ENCODE peak calls at places on chromosome 6, in five cellular contexts. D, P, U, M and T are unnamed samples.

GRCh38 chr6:108570518-108570917 is 9.8 kb downstream of the FOXO3 start:
- DNase-seq in D (no peak), P (no peak), U (no peak), M (no peak), T (no peak)

GRCh38 chr6:4512101-4512500 is 264.1 kb upstream of the CDYL start:
- DNase-seq in D (no peak), P (no peak), U (peak), M (no peak), T (no peak)

GRCh38 chr6:40922281-40922680 is 116.7 kb downstream of the UNC5CL start:
- DNase-seq in D (no peak), P (no peak), U (no peak), M (no peak), T (no peak)

GRCh38 chr6:168939771-168940170 is 313.9 kb downstream of the THBS2 start:
- DNase-seq in D (no peak), P (no peak), U (peak), M (no peak), T (no peak)

GRCh38 chr6:125251516-125252229 is 50.1 kb downstream of the HDDC2 start:
- DNase-seq in D (no peak), P (no peak), U (no peak), M (no peak), T (no peak)

GRCh38 chr6:150981095-150981494 is 115.6 kb downstream of the MTHFD1L start:
- DNase-seq in D (no peak), P (no peak), U (no peak), M (no peak), T (no peak)

GRCh38 chr6:109393882-109394281 is 11.6 kb upstream of the CD164 start:
- DNase-seq in D (no peak), P (no peak), U (no peak), M (no peak), T (no peak)

GRCh38 chr6:53771780-53772624 is 22.8 kb upstream of the LRRC1 start:
- DNase-seq in D (no peak), P (no peak), U (no peak), M (no peak), T (no peak)

GRCh38 chr6:40440083-40440482 is 147.1 kb downstream of the LRFN2 start:
- DNase-seq in D (no peak), P (no peak), U (no peak), M (no peak), T (no peak)

GRCh38 chr6:44805239-44805849 is 417.8 kb downstream of the CDC5L start:
- DNase-seq in D (no peak), P (no peak), U (no peak), M (no peak), T (no peak)

GRCh38 chr6:110874880-110875547 is 429 bp downstream of the AMD1 start:
- DNase-seq in D (peak), P (peak), U (no peak), M (peak), T (no peak)

GRCh38 chr6:106609699-106610098 is 19.6 kb downstream of the RTN4IP1 start:
- DNase-seq in D (peak), P (no peak), U (no peak), M (no peak), T (no peak)

GRCh38 chr6:51464956-51465355 is 622.5 kb downstream of the PKHD1 start:
- DNase-seq in D (no peak), P (no peak), U (no peak), M (no peak), T (no peak)

GRCh38 chr6:57035549-57035948 is 10.9 kb upstream of the KIAA1586 start:
- DNase-seq in D (no peak), P (no peak), U (no peak), M (no peak), T (no peak)

GRCh38 chr6:125751334-125751916 is 2.0 kb downstream of the HEY2 start:
- DNase-seq in D (no peak), P (no peak), U (no peak), M (no peak), T (no peak)

GRCh38 chr6:12148317-12148801 is 136.2 kb downstream of the HIVEP1 start:
- DNase-seq in D (no peak), P (no peak), U (no peak), M (no peak), T (no peak)

GRCh38 chr6:26120807-26121140 is 33.5 kb downstream of the HFE start:
- DNase-seq in D (no peak), P (no peak), U (no peak), M (no peak), T (no peak)
- H3K27ac ChIP-seq in D (peak), P (peak), U (no peak), M (no peak), T (no peak)

GRCh38 chr6:35048631-35049083 is 92.5 kb downstream of the TCP11 start:
- DNase-seq in D (peak), P (no peak), U (no peak), M (no peak), T (no peak)

GRCh38 chr6:35048031-35048613 is 93.0 kb downstream of the TCP11 start:
- DNase-seq in D (peak), P (no peak), U (no peak), M (no peak), T (no peak)

GRCh38 chr6:35046098-35046497 is 95.0 kb downstream of the TCP11 start:
- DNase-seq in D (no peak), P (no peak), U (no peak), M (no peak), T (no peak)

GRCh38 chr6:35047265-35048011 is 93.7 kb downstream of the TCP11 start:
- DNase-seq in D (peak), P (no peak), U (no peak), M (no peak), T (no peak)

DNA sequence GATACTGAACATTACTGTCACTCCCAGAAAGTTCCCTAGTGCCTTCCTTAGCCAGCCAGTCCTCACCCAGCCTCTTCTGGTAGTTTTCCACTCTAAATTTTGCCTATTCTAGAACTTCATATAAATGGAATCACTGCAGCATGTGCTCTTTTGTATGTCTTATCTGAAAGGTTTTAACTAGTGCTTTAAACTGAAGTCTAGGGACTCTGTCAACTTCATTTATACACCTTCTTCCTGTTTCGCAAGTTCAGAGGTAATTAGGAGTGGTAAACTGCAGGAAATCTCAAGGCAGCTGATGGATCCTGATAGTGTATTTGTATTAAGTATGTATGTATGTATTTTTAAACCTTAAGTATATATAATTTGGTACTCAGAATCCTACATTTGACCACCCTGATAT is 94.3 kb downstream of the TCP11 start:
- DNase-seq in D (no peak), P (no peak), U (no peak), M (no peak), T (no peak)
- TF ChIP-seq POLR2AphosphoS5 in D (no peak), P (peak), U (no peak), M (peak), T (no peak)

GRCh38 chr6:113190170-113190569 is 667.0 kb upstream of the MARCKS start:
- DNase-seq in D (no peak), P (no peak), U (no peak), M (no peak), T (no peak)
- TF ChIP-seq CTCF in D (no peak), P (no peak), U (no peak), M (no peak), T (no peak)

GRCh38 chr6:16653226-16653625 is 108.0 kb downstream of the ATXN1 start:
- DNase-seq in D (no peak), P (no peak), U (no peak), M (no peak), T (no peak)

GRCh38 chr6:16654703-16655102 is 106.6 kb downstream of the ATXN1 start:
- DNase-seq in D (no peak), P (no peak), U (no peak), M (no peak), T (no peak)

GRCh38 chr6:16649895-16650294 is 111.4 kb downstream of the ATXN1 start:
- DNase-seq in D (no peak), P (no peak), U (no peak), M (no peak), T (no peak)

GRCh38 chr6:16649241-16649640 is 112.0 kb downstream of the ATXN1 start:
- DNase-seq in D (no peak), P (no peak), U (no peak), M (no peak), T (no peak)

GRCh38 chr6:16651871-16652270 is 109.4 kb downstream of the ATXN1 start:
- DNase-seq in D (no peak), P (no peak), U (no peak), M (peak), T (no peak)
- H3K27ac ChIP-seq in D (no peak), P (peak), U (no peak), M (no peak), T (no peak)

GRCh38 chr6:149534742-149535141 is 11.1 kb downstream of the PPIL4 start:
- DNase-seq in D (no peak), P (no peak), U (no peak), M (no peak), T (no peak)

GRCh38 chr6:149529650-149530049 is 16.2 kb downstream of the PPIL4 start:
- DNase-seq in D (no peak), P (no peak), U (no peak), M (no peak), T (no peak)
- TF ChIP-seq POLR2AphosphoS5 in D (no peak), P (no peak), U (no peak), M (no peak), T (no peak)

DNA sequence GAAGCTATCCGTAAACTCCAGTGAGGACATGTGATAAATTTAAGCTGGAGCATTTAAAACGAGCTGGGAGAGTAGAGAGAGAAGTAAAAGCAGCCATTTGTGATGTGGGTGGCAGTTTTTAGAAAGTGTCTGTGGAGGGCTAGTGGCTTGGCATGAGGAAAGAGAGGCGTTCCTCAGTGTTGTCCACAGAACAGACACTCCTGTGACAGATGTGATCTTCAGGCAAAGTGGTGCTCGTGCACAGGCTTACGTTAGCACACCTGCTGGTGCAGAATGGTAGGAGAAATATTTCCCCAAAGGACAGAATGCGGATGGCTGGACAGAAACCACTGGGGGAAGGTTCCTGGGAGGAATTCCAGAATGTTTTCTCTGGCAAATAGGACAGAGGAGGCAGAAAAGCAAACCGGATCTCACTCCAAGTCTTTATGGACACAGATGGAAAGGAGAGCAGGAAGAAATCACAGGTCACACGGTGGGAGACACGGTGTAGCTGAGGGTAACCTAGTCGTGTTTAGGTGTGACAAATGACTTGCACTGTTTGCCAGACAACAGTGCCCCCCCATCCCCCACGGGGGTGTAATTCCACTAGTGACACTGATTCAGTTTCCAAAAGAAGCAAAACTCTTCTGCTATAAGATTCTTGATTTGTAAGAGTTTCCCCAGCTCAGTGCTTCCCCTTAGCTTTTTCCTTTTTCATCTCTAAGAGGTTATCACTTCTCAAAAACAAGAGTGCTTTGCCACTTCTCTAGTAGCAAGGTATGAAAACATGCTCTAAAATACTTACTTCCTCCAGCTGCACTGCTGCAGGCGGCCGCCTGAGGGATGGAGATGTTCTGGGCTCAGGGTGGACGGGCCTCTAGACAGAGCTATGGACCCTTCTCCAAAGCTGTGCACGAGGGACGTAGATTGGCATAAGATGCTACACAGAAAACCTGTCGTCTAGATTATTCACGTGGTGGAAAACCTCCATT is 293.2 kb downstream of the QKI start:
- DNase-seq in D (no peak), P (no peak), U (no peak), M (no peak), T (no peak)
- TF ChIP-seq CTCF in D (no peak), P (no peak), U (no peak), M (no peak), T (no peak)

DNA sequence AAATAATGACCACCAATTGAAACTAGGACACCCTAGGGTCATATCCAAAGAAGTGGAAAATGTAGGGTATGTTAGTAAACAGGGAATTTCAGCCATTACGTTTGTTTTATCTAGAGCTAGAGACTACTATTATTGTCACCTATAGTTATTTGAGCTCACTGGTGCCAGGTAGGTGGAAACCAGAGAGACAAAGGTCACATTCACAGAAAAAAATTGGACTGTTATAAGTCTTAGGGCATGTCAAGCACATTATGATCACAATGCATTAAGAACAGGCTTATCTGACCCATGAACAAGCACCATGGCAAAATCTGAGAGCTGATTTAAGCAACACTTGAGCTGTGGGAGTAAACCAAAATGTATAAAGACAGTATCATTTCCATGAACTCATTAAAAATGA is 530.1 kb upstream of the CITED2 start:
- DNase-seq in D (no peak), P (no peak), U (no peak), M (no peak), T (no peak)
- H3K27ac ChIP-seq in D (no peak), P (no peak), U (no peak), M (no peak), T (no peak)

GRCh38 chr6:157019115-157019628 is 242.0 kb downstream of the ARID1B start:
- DNase-seq in D (peak), P (no peak), U (no peak), M (no peak), T (no peak)

GRCh38 chr6:157017861-157018260 is 240.7 kb downstream of the ARID1B start:
- DNase-seq in D (no peak), P (no peak), U (no peak), M (no peak), T (no peak)

GRCh38 chr6:157020398-157021266 is 243.5 kb downstream of the ARID1B start:
- DNase-seq in D (peak), P (no peak), U (peak), M (peak), T (peak)

GRCh38 chr6:157021267-157022021 is 244.3 kb downstream of the ARID1B start:
- DNase-seq in D (peak), P (peak), U (peak), M (peak), T (peak)

GRCh38 chr6:157019733-157020132 is 242.6 kb downstream of the ARID1B start:
- DNase-seq in D (no peak), P (no peak), U (no peak), M (no peak), T (no peak)
- TF ChIP-seq POLR2AphosphoS5 in D (no peak), P (no peak), U (no peak), M (no peak), T (no peak)

GRCh38 chr6:2209226-2209809 is 36.1 kb downstream of the GMDS start:
- DNase-seq in D (peak), P (peak), U (no peak), M (peak), T (no peak)
- TF ChIP-seq CTCF in D (peak), P (peak), U (peak), M (peak), T (peak)